ENCODE peak calls at places on chromosomes 11 and 22, in four cellular contexts. R, T, Y and W are unnamed samples.

GRCh38 chr11:1305558-1306056 is 3.8 kb downstream of the TOLLIP start:
- DNase-seq in R (no peak), T (peak), Y (no peak), W (no peak)

GRCh38 chr11:45110562-45110961 is 35.9 kb upstream of the PRDM11 start:
- DNase-seq in R (peak), T (peak), Y (no peak), W (no peak)

GRCh38 chr11:117538731-117539130 is 211.1 kb downstream of the CEP164 start:
- DNase-seq in Y (no peak), T (peak), R (no peak), W (no peak)

GRCh38 chr11:13076961-13077360 is 67.8 kb downstream of the RASSF10 start:
- DNase-seq in T (no peak), R (no peak), Y (no peak), W (no peak)

GRCh38 chr11:66022401-66023185 is 3.7 kb downstream of the CATSPER1 start:
- DNase-seq in Y (peak), R (peak), T (peak), W (peak)

GRCh38 chr11:76524461-76524860 is 79.6 kb downstream of the EMSY start:
- DNase-seq in Y (no peak), T (no peak), R (no peak), W (no peak)

GRCh38 chr11:45794169-45794568 is 10.8 kb upstream of the SLC35C1 start:
- DNase-seq in R (no peak), T (no peak), Y (no peak), W (no peak)

GRCh38 chr11:72552399-72552910 is 118.1 kb upstream of the CLPB start:
- DNase-seq in R (no peak), T (no peak), Y (no peak), W (no peak)

GRCh38 chr11:67345949-67346819 is 7.2 kb downstream of the POLD4 start:
- DNase-seq in Y (no peak), T (peak), R (no peak), W (no peak)

DNA sequence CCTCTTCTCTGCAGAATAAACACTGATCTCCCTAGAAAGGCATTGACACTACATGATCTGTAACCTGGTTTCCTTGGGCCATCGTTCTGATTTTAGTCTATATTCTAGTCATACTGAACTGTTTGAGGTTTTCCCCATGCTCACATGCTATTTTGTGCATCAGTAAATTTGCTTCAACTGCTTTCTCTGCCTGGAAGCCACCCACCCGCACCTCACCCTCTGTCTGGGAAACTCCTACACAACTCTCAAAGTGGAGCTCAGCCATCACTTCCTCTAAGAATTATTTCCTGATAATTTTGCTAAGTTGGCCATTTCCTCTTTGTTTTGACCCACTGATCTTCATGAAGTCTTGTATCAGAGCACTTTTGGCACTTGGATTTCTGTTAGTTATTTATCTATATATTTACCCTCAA is 36.1 kb downstream of the MMP20 start:
- DNase-seq in R (no peak), T (no peak), Y (no peak), W (no peak)
- TF ChIP-seq TEAD4 in R (no peak), T (no peak), Y (no peak), W (no peak)

GRCh38 chr11:3824714-3825472 is 15.9 kb downstream of the RHOG start:
- DNase-seq in T (peak), Y (peak), R (peak), W (peak)
- TF ChIP-seq TEAD4 in T (no peak), Y (peak), R (peak), W (no peak)

GRCh38 chr11:2672553-2673249 is 27.1 kb downstream of the KCNQ1OT1 start:
- DNase-seq in R (no peak), T (no peak), Y (no peak), W (no peak)

GRCh38 chr11:2673871-2674471 is 25.8 kb downstream of the KCNQ1OT1 start:
- DNase-seq in T (no peak), R (no peak), Y (no peak), W (no peak)

GRCh38 chr11:2671748-2672147 is 28.0 kb downstream of the KCNQ1OT1 start:
- DNase-seq in T (no peak), R (no peak), Y (no peak), W (no peak)

GRCh38 chr11:2674681-2675131 is 25.1 kb downstream of the KCNQ1OT1 start:
- DNase-seq in R (no peak), T (peak), Y (no peak), W (no peak)

GRCh38 chr11:2673250-2673610 is 26.6 kb downstream of the KCNQ1OT1 start:
- DNase-seq in Y (no peak), T (no peak), R (no peak), W (no peak)
- TF ChIP-seq TEAD4 in Y (no peak), T (no peak), R (no peak), W (no peak)

DNA sequence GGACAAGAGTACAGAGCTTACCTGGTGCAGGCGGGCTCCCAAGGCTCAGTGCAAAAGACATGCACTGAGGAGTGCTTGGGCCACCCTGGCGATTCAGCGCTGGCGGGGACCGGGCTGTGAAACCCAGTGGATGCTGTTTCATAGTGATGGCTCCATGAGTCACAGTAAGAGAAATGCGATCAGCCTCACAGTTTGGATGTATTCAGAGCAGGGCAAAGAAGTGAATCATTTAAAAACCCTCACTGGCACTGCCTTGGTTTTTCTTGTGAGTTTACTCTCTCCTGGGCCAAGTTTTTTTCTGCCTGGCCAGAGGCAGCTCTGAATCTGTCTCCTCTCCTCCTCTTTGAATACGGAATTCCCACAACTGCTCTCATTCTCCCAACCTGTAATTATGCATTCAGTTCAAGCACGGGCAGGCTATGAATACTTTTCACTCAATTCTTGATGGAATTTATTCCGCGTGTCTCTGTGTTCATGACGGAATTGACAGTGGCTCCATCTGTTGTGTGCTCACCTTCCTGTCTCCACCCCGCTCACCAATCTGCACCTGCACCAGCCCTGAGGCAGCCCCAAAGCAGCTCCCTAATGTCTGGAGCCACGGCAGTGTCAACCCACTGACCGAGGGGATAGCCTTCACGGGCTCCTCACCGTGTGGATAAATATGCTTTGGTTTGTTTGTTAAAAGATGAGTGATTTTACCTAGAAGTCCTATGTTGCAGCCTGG is 14.9 kb downstream of the ADAMTS8 start:
- DNase-seq in Y (no peak), R (no peak), T (no peak), W (no peak)
- TF ChIP-seq TEAD4 in Y (no peak), R (no peak), T (no peak), W (no peak)

DNA sequence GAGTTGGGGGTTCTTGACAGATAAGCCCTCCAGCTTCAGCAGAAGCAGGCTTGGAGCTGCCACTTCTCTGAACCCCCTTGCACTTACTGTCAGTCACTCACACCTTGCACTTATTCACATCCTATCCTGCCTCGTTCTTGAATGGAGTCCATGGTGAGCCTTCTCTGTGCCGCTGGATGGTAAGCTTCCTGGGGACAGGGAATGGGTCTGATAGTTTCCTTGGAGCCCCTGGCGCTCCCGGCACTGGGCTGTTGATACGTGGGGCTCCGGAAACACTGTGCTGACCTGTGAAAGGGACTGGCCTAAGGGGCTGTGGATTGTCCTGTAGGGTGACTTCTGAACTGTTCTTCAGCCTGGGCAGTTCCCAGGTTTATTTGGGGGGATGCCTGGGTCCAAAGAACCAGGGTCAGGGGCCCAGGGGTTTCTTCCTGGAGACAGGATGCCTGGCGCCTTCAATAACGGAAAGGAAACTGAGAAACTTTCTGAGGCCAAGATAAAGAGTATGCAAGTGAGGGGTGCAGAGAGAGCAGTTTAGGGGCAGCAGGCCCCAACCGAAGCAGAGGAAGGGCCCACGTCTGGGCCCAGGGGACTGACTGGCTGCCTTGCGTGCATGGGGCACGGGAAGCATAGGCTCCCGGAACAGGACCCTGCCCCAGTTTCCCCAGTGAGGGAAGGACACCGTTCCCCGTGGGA is 709 bp upstream of the ST3GAL4 start:
- DNase-seq in T (no peak), R (peak), Y (no peak), W (no peak)
- TF ChIP-seq TEAD4 in T (no peak), R (no peak), Y (no peak), W (no peak)

DNA sequence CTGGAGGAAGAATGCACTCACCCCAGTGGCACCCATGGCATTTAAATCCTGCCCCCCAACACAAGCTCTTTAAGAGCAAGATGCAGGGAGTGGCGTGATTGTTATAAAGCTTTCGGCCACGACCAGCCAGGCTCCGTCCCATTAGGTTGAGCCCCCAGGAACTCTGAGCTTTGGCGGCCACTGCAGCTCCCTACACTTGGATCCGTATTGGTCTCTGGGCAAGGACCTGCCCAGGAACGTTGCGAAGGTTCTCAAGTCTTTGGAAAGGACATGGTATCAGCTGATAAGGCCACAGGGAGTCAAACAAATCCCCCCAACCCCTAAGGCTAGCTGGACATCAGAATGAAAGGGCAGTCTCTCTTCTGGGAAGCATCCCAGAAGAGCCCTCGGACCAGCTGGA is 9.3 kb upstream of the VPS37C start:
- DNase-seq in R (no peak), Y (no peak), T (no peak), W (no peak)
- TF ChIP-seq TEAD4 in R (no peak), Y (no peak), T (no peak), W (no peak)

DNA sequence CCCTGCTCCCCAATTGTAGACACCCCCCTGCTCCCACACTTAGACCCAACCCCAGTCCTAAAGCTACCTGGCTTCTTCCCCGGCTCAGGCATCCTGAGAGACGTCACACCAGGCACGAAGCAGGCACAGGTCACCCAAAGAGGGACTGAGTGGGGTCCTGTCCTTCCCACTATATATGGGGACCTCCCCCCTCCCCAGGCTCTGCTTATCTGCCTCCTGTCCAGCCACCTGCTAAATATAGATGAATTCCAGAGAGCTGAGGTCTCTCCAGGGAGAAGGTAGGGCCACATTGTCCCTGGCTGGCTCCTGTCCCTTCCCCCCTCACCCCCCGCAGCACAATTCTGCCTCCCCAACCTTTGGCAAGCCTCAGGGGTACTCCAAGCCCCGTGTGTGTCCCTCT is at the start of gene MYBPC3:
- DNase-seq in Y (no peak), T (peak), R (no peak), W (no peak)
- TF ChIP-seq TEAD4 in Y (no peak), T (no peak), R (no peak), W (no peak)

DNA sequence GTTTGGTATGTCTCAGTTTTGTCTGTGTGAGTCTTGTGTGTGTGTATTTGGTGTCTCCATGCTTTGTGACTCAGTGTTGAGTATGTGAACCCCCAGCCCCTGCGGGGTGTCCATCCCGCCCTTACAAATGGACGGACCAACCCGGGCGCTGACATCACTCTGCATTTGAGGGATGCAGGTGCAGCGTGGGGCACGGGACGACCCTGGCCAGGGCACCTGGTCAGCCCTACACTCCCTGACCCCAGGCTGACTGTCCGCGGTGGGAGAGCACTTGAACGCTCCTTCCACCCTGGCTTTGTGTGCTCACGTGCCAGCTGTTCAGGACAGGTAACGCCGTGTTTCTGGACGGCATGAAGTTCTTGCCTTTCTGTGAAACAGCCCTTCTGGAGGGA is 369.0 kb downstream of the BRD1 start:
- DNase-seq in R (no peak), Y (no peak), T (no peak), W (no peak)
- TF ChIP-seq TEAD4 in R (no peak), Y (no peak), T (no peak), W (no peak)

GRCh38 chr11:22466809-22467208 is 128.6 kb downstream of the SLC17A6 start:
- DNase-seq in R (no peak), T (no peak), Y (no peak), W (no peak)
- TF ChIP-seq TEAD4 in R (no peak), T (peak), Y (no peak), W (no peak)